ENCODE peak calls at places on chromosomes 1 and 21, in four cellular contexts. One of them, this sample, is unnamed.

GRCh38 chr1:29746076-29746665 is 509.8 kb downstream of the PTPRU start:
- DNase-seq in mucosa of gallbladder: no peak
- DNase-seq in GM12892: no peak
- DNase-seq in NCI-H1930: no peak
- DNase-seq in this sample: no peak

GRCh38 chr21:35102488-35103407 is 53.6 kb upstream of the RUNX1 start:
- DNase-seq in mucosa of gallbladder: peak; percentile 52
- DNase-seq in GM12892: peak; percentile 15
- DNase-seq in NCI-H1930: no peak
- DNase-seq in this sample: no peak

GRCh38 chr1:159828916-159829634 is 2.4 kb downstream of the SLAMF8 start:
- DNase-seq in mucosa of gallbladder: peak; percentile 32
- DNase-seq in GM12892: peak; percentile 41
- DNase-seq in NCI-H1930: no peak
- DNase-seq in this sample: peak; percentile 88

GRCh38 chr1:154779563-154780189 is 90.4 kb downstream of the KCNN3 start:
- DNase-seq in mucosa of gallbladder: no peak
- DNase-seq in GM12892: no peak
- DNase-seq in NCI-H1930: no peak
- DNase-seq in this sample: no peak

GRCh38 chr1:205301842-205302588 is 19.5 kb downstream of the NUAK2 start:
- DNase-seq in mucosa of gallbladder: no peak
- DNase-seq in GM12892: no peak
- DNase-seq in NCI-H1930: no peak
- DNase-seq in this sample: no peak

GRCh38 chr1:117754061-117754969 is 148.5 kb downstream of the TENT5C start:
- DNase-seq in mucosa of gallbladder: peak; percentile 61
- DNase-seq in GM12892: no peak
- DNase-seq in NCI-H1930: peak; percentile 8
- DNase-seq in this sample: peak; percentile 70

GRCh38 chr1:226550671-226551041 is 2.1 kb downstream of the STUM start:
- DNase-seq in mucosa of gallbladder: no peak
- DNase-seq in GM12892: no peak
- DNase-seq in NCI-H1930: no peak
- DNase-seq in this sample: no peak

GRCh38 chr21:38126677-38127271 is 130.0 kb upstream of the KCNJ15 start:
- DNase-seq in mucosa of gallbladder: peak; percentile 32
- DNase-seq in GM12892: peak; percentile 5
- DNase-seq in NCI-H1930: peak; percentile 50
- DNase-seq in this sample: peak; percentile 69

GRCh38 chr1:229430761-229431269 is 3.1 kb downstream of the ACTA1 start:
- DNase-seq in mucosa of gallbladder: peak; percentile 46
- DNase-seq in GM12892: no peak
- DNase-seq in NCI-H1930: no peak
- DNase-seq in this sample: peak; percentile 90

This sample was measured in H7.